ENCODE peak calls at places on chromosomes 2 and 18, in nine cellular contexts. D is upper lobe of right lung; V is fibroblast of lung; L is spleen; K is small intestine; O is psoas muscle; G is BE2C; Y is adrenal gland; M is CD4-positive, CD25-positive, alpha-beta regulatory T cell. J is an unnamed sample. For H3K4me1 and H3K9me3, the result is how much of the 10 kb centered on the place peaks cover.

GRCh38 chr2:223586261-223586660 is 15.9 kb downstream of the SCG2 start:
- DNase-seq in Y (no peak), D (no peak), V (peak), M (no peak), O (no peak), G (no peak), L (no peak), K (no peak), J (peak)

GRCh38 chr2:98850074-98850473 is 86.0 kb downstream of the CRACDL start:
- DNase-seq in O (no peak), M (no peak), G (no peak), D (no peak), L (no peak), K (no peak), V (no peak), Y (no peak), J (no peak)

GRCh38 chr2:134160793-134161504 is 92.9 kb upstream of the MGAT5 start:
- DNase-seq in G (peak), D (no peak), K (no peak), Y (peak), L (peak), M (no peak), V (peak), O (peak), J (no peak)

GRCh38 chr18:63648241-63648640 is 4.2 kb upstream of the SERPINB4 start:
- DNase-seq in G (no peak), L (no peak), V (no peak), O (no peak), K (no peak), D (no peak), Y (no peak), M (no peak), J (no peak)

GRCh38 chr18:49613141-49613641 is 51.3 kb downstream of the LIPG start:
- DNase-seq in V (no peak), Y (no peak), O (no peak), G (no peak), M (no peak), D (no peak), L (no peak), K (no peak), J (no peak)

GRCh38 chr2:68356599-68357239 is 8.4 kb upstream of the PLEK start:
- DNase-seq in L (no peak), D (no peak), K (no peak), O (no peak), G (no peak), Y (no peak), V (no peak), M (no peak), J (no peak)

GRCh38 chr18:14914126-14914525 is 166.2 kb downstream of the ANKRD30B start:
- DNase-seq in L (no peak), O (no peak), M (no peak), Y (no peak), K (no peak), G (no peak), V (no peak), D (no peak), J (no peak)

GRCh38 chr2:20506281-20506685 is 59.4 kb downstream of the RHOB start:
- DNase-seq in M (no peak), L (no peak), G (no peak), V (peak), D (no peak), O (no peak), Y (no peak), K (no peak), J (no peak)

GRCh38 chr18:49742563-49743295 is 70.6 kb downstream of the ACAA2 start:
- DNase-seq in O (no peak), Y (no peak), L (no peak), V (no peak), M (no peak), G (no peak), K (no peak), D (no peak), J (peak)

DNA sequence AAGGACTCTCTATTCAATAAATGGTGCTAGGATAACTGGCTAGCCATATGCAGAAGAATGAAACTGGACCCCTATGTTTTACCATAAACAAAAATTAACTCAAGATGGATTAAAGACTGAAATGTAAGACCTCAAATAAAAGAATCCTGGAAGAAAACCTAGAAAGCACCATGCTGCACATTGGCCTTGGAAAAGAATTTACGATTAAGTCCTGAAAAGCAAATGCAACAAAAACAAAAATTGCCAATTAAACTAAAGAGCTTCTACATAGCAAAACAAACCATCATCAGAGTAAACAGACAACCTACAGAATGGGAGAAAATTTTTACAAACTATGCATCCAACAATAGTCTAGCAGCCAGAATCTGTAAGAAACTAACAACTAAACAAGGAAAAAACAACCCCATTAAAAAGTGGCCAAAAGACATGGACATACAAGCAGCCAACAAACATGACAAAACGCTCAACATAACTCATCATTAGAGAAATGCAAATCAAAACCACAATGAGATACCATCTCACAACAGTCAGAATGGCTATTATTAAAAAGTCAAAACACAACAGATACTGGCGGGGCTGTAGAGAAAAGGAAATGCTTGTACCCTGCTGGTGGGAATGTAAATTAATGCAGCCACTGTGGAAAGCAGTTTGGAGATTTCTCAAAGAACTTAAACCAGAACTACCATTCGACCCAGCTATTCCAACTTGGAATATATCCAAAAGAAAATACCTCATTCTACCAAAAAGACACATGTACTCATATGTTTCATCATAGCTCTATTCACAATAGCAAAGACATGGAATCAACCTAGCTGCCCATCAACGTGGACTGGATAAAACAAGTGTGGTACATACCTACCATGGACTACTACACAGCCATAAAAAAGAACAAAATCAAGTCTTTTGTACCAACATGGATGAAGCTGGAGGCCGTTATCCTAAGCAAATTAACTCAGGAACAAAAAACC is 30.6 kb downstream of the SEPTIN10 start:
- DNase-seq in Y (no peak), G (no peak), L (no peak), D (no peak), K (no peak), O (no peak), M (no peak), V (no peak), J (no peak)
- H3K4me1 ChIP-seq in Y (under half), G (under half), L (under half), D (under half), K (under half), O (under half), M (under half), V (under half), J (under half)

GRCh38 chr2:221675509-221675908 is 103.4 kb upstream of the EPHA4 start:
- DNase-seq in M (no peak), L (no peak), Y (no peak), G (no peak), D (no peak), V (no peak), K (no peak), O (no peak), J (no peak)

GRCh38 chr2:221676566-221677172 is 104.6 kb upstream of the EPHA4 start:
- DNase-seq in L (no peak), V (peak), K (no peak), D (no peak), Y (no peak), G (no peak), M (no peak), O (no peak), J (no peak)

GRCh38 chr2:221674446-221674845 is 102.3 kb upstream of the EPHA4 start:
- DNase-seq in G (no peak), K (no peak), M (no peak), O (no peak), L (no peak), Y (no peak), D (no peak), V (no peak), J (no peak)

GRCh38 chr2:221673248-221673647 is 101.1 kb upstream of the EPHA4 start:
- DNase-seq in V (no peak), D (no peak), Y (no peak), K (no peak), L (no peak), M (no peak), G (no peak), O (no peak), J (no peak)

DNA sequence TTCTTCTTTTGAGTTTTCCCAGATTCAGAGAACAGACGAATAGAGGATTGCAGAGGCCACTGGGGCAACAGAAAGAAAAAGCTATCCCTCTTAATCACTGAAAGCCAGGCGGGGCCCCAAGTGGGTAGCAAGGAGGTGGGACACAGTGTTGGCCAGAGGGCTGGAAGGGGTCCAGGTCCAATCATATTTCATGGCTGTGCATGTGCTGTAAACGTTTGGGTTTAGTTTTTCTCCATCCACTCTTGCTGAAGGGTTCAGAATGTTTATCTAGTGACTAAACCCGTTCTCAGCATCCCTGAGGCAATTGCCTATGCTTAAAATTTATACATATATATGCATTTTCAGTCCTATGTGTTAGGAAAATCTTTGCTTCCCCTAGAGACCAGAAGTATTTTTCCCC is 99.4 kb upstream of the EPHA4 start:
- DNase-seq in L (no peak), G (no peak), V (peak), Y (no peak), D (no peak), O (no peak), K (no peak), M (no peak), J (no peak)
- H3K9me3 ChIP-seq in L (under half), G (under half), V (under half), Y (under half), D (under half), O (under half), K (under half), M (under half), J (under half)

GRCh38 chr2:127669056-127669455 is 6.3 kb downstream of the LIMS2 start:
- DNase-seq in O (no peak), G (no peak), K (no peak), M (no peak), L (no peak), Y (no peak), V (no peak), D (no peak), J (no peak)
- H3K4me1 ChIP-seq in O (under half), G (under half), K (under half), M (under half), L (half or more), Y (under half), V (under half), D (under half), J (under half)

GRCh38 chr2:241582806-241583205 is 24.3 kb downstream of the BOK start:
- DNase-seq in K (no peak), D (no peak), O (no peak), L (peak), Y (no peak), V (no peak), G (no peak), M (no peak), J (no peak)
- H3K9me3 ChIP-seq in K (under half), D (under half), O (under half), L (under half), Y (under half), V (under half), G (under half), M (under half), J (under half)